ENCODE peak calls at places on chromosomes 7 and 10, in five cellular contexts. Z is AG04450, Q is ovary, V is mucosa of descending colon, S is fibroblast of lung. J is an unnamed sample. For H3K9me3, the result is how much of the 10 kb centered on the place peaks cover.

GRCh38 chr10:72935358-72935757 is 19.2 kb downstream of the PLA2G12B start:
- DNase-seq in Q (no peak), S (no peak), Z (no peak), V (no peak), J (no peak)

GRCh38 chr7:123643495-123644428 is 11.9 kb upstream of the LMOD2 start:
- DNase-seq in Q (peak), S (peak), V (no peak), Z (no peak), J (no peak)

GRCh38 chr7:54813398-54813797 is 54.4 kb upstream of the SEC61G start:
- DNase-seq in Q (no peak), Z (no peak), S (peak), V (no peak), J (no peak)

GRCh38 chr10:97128851-97129186 is 56.9 kb downstream of the SLIT1 start:
- DNase-seq in Z (no peak), S (no peak), Q (no peak), V (no peak), J (no peak)

GRCh38 chr10:97525086-97525485 is 26.4 kb downstream of the UBTD1 start:
- DNase-seq in S (no peak), Z (no peak), V (no peak), Q (no peak), J (no peak)

GRCh38 chr7:158809596-158809995 is 19.7 kb downstream of the ESYT2 start:
- DNase-seq in Z (no peak), V (no peak), S (peak), Q (no peak), J (no peak)

GRCh38 chr10:34641147-34641912 is 173.8 kb downstream of the PARD3 start:
- DNase-seq in Z (no peak), S (no peak), V (no peak), Q (no peak), J (no peak)

GRCh38 chr10:68135922-68136718 is 26.8 kb downstream of the MYPN start:
- DNase-seq in Q (no peak), S (peak), Z (no peak), V (no peak), J (no peak)

GRCh38 chr7:72785166-72785955 is 42.6 kb downstream of the TYW1B start:
- DNase-seq in Q (no peak), Z (no peak), S (peak), V (no peak), J (no peak)

GRCh38 chr10:99964791-99965190 is 45.0 kb downstream of the DNMBP start:
- DNase-seq in Z (no peak), Q (no peak), S (peak), V (peak), J (no peak)

GRCh38 chr10:86321568-86321967 is 45.0 kb downstream of the GRID1 start:
- DNase-seq in V (no peak), Q (no peak), Z (no peak), S (no peak), J (no peak)

GRCh38 chr7:126574276-126574675 is 678.5 kb downstream of the GRM8 start:
- DNase-seq in V (no peak), Z (no peak), Q (no peak), S (peak), J (no peak)

GRCh38 chr7:140557069-140557468 is 77.8 kb upstream of the MKRN1 start:
- DNase-seq in Q (no peak), S (no peak), Z (no peak), V (no peak), J (no peak)

GRCh38 chr10:45463244-45464116 is 89.5 kb downstream of the ALOX5 start:
- DNase-seq in V (no peak), Z (no peak), Q (no peak), S (peak), J (no peak)

GRCh38 chr10:64369885-64370773 is 848.9 kb downstream of the REEP3 start:
- DNase-seq in V (no peak), Q (no peak), S (no peak), Z (no peak), J (no peak)

GRCh38 chr7:68461430-68461829 is 1136.8 kb upstream of the AUTS2 start:
- DNase-seq in V (no peak), Q (no peak), S (peak), Z (no peak), J (no peak)

GRCh38 chr10:14750900-14751575 is 23.7 kb downstream of the FAM107B start:
- DNase-seq in V (peak), Q (no peak), Z (no peak), S (no peak), J (no peak)

GRCh38 chr7:40471891-40472290 is 337.1 kb downstream of the SUGCT start:
- DNase-seq in Q (no peak), V (no peak), Z (no peak), S (no peak), J (no peak)

GRCh38 chr7:46830-47140 is 145.6 kb upstream of the FAM20C start:
- DNase-seq in V (no peak), Q (peak), Z (no peak), S (no peak), J (no peak)

GRCh38 chr7:116687801-116688201 is 15.8 kb downstream of the MET start:
- DNase-seq in Q (no peak), V (no peak), S (peak), Z (peak), J (no peak)

GRCh38 chr10:88347597-88348304 is 235.4 kb downstream of the RNLS start:
- DNase-seq in Z (no peak), S (no peak), V (no peak), Q (no peak), J (no peak)

GRCh38 chr10:133088524-133089460 is 1.1 kb downstream of the ADGRA1 start:
- DNase-seq in S (no peak), Z (no peak), Q (no peak), V (no peak), J (no peak)

GRCh38 chr7:6375346-6376101 is 72.2 kb downstream of the DAGLB start:
- DNase-seq in V (peak), Z (no peak), S (peak), Q (no peak), J (no peak)

GRCh38 chr7:79227035-79227434 is 226.4 kb downstream of the MAGI2 start:
- DNase-seq in Z (peak), S (peak), Q (no peak), V (no peak), J (no peak)

GRCh38 chr7:81501220-81501619 is 268.6 kb downstream of the HGF start:
- DNase-seq in S (peak), Q (no peak), V (no peak), Z (peak), J (no peak)

GRCh38 chr10:119541459-119542356 is 811 bp downstream of the RGS10 start:
- DNase-seq in V (peak), S (peak), Z (no peak), Q (peak), J (peak)

GRCh38 chr10:105950410-105950809 is 1214.1 kb downstream of the SORCS1 start:
- DNase-seq in Z (no peak), S (peak), Q (no peak), V (peak), J (no peak)

GRCh38 chr7:78173192-78173591 is 374.6 kb downstream of the PHTF2 start:
- DNase-seq in Q (no peak), V (no peak), S (no peak), Z (no peak), J (no peak)

GRCh38 chr10:47365561-47365960 is 17.4 kb downstream of the RBP3 start:
- DNase-seq in V (no peak), Z (no peak), S (no peak), Q (no peak), J (no peak)

GRCh38 chr10:97542169-97543024 is 30.2 kb upstream of the ANKRD2 start:
- DNase-seq in V (peak), S (peak), Z (peak), Q (peak), J (no peak)

GRCh38 chr10:133292919-133293809 is 15.5 kb downstream of the TUBGCP2 start:
- DNase-seq in Z (no peak), V (no peak), S (peak), Q (no peak), J (no peak)

GRCh38 chr7:96596120-96596826 is 113.4 kb downstream of the SEM1 start:
- DNase-seq in S (peak), Z (no peak), V (no peak), Q (no peak), J (no peak)

GRCh38 chr10:48231178-48231577 is 43.3 kb downstream of the FRMPD2 start:
- DNase-seq in Z (no peak), S (no peak), Q (no peak), V (no peak), J (no peak)

GRCh38 chr7:158362912-158363905 is 224.4 kb downstream of the PTPRN2 start:
- DNase-seq in S (no peak), V (no peak), Z (no peak), Q (no peak), J (no peak)

GRCh38 chr10:7986851-7987250 is 67.6 kb upstream of the GATA3 start:
- DNase-seq in Q (no peak), V (no peak), Z (peak), S (peak), J (no peak)

GRCh38 chr7:417625-417889 is 102.1 kb downstream of the PDGFA start:
- DNase-seq in Z (no peak), Q (no peak), V (no peak), S (no peak), J (no peak)

GRCh38 chr7:26060713-26061339 is 91.2 kb upstream of the NFE2L3 start:
- DNase-seq in S (no peak), Q (no peak), Z (no peak), V (no peak), J (no peak)

GRCh38 chr10:93515071-93515962 is 18.9 kb downstream of the CEP55 start:
- DNase-seq in Z (no peak), S (peak), Q (no peak), V (no peak), J (no peak)

GRCh38 chr10:43905502-43906236 is 257.0 kb upstream of the ZNF32 start:
- DNase-seq in S (peak), V (no peak), Q (peak), Z (no peak), J (no peak)

DNA sequence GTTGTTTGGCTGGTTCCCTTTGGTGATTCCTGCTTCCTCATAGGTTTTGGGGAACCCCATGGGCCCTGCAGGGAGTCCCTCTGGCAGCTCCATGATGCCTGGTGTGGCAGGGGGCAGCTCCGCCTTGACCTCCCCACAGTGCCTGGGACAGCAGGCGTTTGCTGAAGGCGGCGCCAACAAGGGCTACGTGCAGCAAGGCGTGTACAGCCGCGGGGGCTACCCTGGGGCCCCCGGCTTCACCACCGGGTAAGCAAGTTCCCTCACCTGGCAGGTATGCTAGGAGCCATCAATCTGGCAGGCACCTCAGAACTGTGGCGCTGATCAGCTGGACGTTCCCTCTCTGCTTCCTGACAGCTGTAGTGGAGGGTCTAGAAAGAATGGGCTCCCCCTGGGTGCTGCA is 8.3 kb downstream of the ZMIZ2 start:
- DNase-seq in Z (no peak), V (no peak), Q (no peak), S (no peak), J (no peak)
- H3K9me3 ChIP-seq in Z (under half), V (under half), Q (under half), S (under half), J (under half)

DNA sequence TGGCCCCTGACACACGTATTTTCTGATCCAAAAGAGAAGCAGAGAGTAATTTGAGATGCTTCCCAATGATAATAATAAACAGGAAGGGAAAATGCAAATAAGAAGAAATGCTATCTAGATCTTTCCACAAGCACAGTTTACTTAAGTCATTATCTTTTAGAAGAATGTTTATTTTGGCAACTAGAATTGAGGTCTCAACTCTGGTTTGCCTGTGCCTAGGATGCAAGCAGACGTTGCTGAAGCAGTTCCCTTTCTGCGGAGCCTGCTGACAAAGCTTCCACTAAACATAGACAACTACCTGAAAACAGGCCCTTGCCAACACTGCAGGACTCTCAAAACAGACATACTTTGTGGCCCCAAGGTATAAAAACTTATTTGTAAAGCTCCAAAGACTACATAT is 315.8 kb upstream of the POM121L12 start:
- DNase-seq in S (peak), V (no peak), Q (no peak), Z (no peak), J (no peak)
- H3K9me3 ChIP-seq in S (under half), V (under half), Q (under half), Z (under half), J (under half)

DNA sequence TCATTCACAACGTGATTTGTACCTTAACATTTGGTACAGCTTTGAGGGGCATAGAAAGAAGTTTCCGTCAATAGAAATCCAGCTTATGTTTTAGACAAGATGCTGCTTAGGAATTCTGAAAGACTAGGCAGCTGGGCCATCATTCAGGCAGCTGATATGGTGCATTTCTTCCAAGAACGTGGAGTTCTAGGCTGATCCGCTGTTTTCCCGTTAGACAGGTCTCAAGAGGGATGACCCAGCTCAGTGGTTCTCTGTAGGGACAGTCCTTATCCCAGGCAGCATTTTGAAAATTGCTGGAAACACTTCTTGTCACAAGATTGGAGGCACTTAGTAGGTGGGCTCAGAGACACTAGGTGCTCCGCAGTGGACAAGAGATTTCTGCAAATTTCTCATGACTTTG is 242.7 kb upstream of the FOXK1 start:
- DNase-seq in V (no peak), Q (no peak), Z (no peak), S (no peak), J (no peak)
- H3K9me3 ChIP-seq in V (under half), Q (under half), Z (under half), S (under half), J (under half)

GRCh38 chr7:95105627-95106026 is 198.2 kb downstream of the PPP1R9A start:
- DNase-seq in Z (no peak), Q (no peak), V (no peak), S (no peak), J (no peak)

GRCh38 chr7:95104739-95105138 is 197.3 kb downstream of the PPP1R9A start:
- DNase-seq in S (peak), V (peak), Z (no peak), Q (no peak), J (no peak)

GRCh38 chr7:95113590-95113989 is 206.2 kb downstream of the PPP1R9A start:
- DNase-seq in V (no peak), Q (no peak), S (no peak), Z (no peak), J (no peak)

DNA sequence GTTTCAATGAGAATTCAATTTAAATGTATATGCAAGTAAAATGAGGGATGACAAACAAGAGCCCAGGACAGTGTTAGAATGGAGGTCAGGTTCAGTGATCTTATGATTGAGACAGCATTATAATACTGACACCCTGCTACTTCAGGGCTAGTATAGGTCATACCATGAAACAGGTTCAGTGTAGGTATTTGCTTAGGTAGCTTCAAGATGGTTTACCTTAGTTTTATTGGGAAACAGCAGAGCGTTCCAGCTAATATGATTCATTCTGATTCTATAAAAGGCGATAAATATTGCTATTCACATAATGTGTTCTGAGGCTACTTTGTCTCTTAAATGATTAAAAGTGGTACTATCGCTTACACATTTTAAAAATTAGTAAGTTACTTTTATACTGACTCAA is 203.3 kb downstream of the PPP1R9A start:
- DNase-seq in V (no peak), Q (no peak), S (no peak), Z (no peak), J (no peak)
- H3K9me3 ChIP-seq in V (under half), Q (under half), S (under half), Z (under half), J (under half)

GRCh38 chr7:155640629-155641028 is 3.8 kb upstream of the RBM33 start:
- DNase-seq in S (no peak), Z (no peak), Q (no peak), V (no peak), J (no peak)

GRCh38 chr7:155638366-155638765 is 6.1 kb upstream of the RBM33 start:
- DNase-seq in S (no peak), Z (no peak), V (no peak), Q (no peak), J (no peak)

GRCh38 chr7:155637155-155637554 is 7.3 kb upstream of the RBM33 start:
- DNase-seq in Z (no peak), S (no peak), Q (no peak), V (no peak), J (no peak)

GRCh38 chr7:155643804-155644177 is 670 bp upstream of the RBM33 start:
- DNase-seq in Z (no peak), S (peak), V (no peak), Q (no peak), J (no peak)

DNA sequence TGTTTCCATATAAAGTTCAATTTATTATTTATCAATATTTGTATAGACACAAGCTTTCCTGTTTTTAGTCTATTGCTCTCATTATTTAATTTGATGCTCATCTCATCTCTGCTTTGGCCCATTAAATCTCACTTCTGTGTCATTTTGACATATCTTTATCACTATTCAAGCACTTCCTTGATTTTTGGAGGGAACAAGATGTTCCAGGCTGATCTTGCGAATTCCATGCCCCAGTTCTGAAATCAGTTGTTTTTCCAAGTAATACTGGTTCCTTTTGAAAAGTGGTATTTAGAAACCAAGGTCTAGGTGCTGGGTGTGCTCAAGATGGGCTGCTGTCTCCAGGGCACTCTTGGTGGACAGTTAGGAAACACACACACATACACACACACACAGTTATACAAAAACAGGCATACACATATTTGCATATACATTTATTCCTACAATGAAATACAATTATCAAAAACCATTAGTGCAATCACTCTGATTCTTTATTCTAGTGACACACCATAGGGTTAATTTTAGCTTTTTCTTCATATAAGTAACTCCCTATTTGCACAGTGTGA is 4.4 kb upstream of the RBM33 start:
- DNase-seq in V (no peak), Q (no peak), S (no peak), Z (no peak), J (no peak)
- H3K9me3 ChIP-seq in V (under half), Q (under half), S (under half), Z (under half), J (under half)

DNA sequence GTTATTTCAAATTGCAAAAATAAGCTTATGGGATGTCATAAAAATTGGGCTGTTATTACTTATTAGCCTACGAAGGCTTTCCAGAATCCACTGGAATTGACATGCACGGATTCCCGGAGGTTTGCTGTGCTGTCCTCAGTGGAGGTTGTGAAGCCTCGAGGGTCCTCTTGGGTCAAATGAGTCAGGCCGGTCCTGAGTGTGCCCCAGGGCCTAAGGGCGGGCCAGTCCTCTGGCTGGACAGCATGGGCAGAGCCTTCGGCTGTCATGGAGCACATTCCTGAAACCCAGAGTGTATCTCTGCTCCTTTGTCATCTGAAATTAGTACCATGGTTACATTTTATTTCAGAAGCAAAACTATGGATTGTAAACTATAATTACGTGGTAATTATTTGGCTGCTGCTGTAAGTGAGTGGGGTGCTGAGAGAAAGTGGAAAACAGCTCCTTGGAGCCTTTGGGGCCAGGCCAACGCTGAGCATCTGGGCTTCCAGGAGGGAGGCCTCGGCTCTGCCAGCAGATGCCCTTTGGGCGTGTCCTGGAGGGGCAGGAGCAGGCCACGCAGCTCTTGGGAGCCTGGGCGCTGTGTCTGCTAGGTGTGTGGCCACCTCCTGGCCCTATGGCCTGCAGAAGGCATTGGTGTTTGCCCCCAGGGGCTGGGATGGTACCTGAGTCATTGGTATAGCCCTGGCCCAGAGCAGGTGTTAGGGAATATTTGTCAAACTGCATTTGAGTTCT is 423.2 kb downstream of the GLRX3 start:
- DNase-seq in Z (no peak), S (no peak), Q (no peak), V (no peak), J (no peak)
- H3K9me3 ChIP-seq in Z (half or more), S (under half), Q (under half), V (under half), J (under half)

J was measured in T-helper 17 cell.